ENCODE peak calls at places on chromosome 2, in ten cellular contexts. R is vagina, X is HL-60, C is prostate gland, F is sigmoid colon, T is stomach, M is GM23338, E is K562, D is transverse colon, I is breast epithelium. J is an unnamed sample.

GRCh38 chr2:164145093-164145987 is 409.5 kb upstream of the FIGN start:
- DNase-seq in R (no peak), X (no peak), C (no peak), F (no peak), T (no peak), M (no peak), E (no peak), D (no peak), I (no peak), J (no peak)

GRCh38 chr2:85156141-85156540 is 22.9 kb downstream of the TCF7L1 start:
- DNase-seq in R (no peak), X (no peak), C (no peak), F (no peak), T (no peak), M (no peak), E (no peak), D (no peak), I (no peak), J (no peak)

GRCh38 chr2:123840614-123841013 is 184.5 kb upstream of the CNTNAP5 start:
- DNase-seq in R (no peak), X (no peak), C (no peak), F (no peak), T (no peak), M (no peak), E (no peak), D (no peak), I (no peak), J (no peak)

GRCh38 chr2:236117396-236117795 is 50.8 kb downstream of the GBX2 start:
- DNase-seq in R (no peak), X (no peak), C (no peak), F (no peak), T (no peak), M (no peak), E (no peak), D (no peak), I (no peak), J (no peak)

GRCh38 chr2:169050476-169051240 is 18.7 kb upstream of the DHRS9 start:
- DNase-seq in R (no peak), X (no peak), C (no peak), F (no peak), T (no peak), M (no peak), E (peak), D (no peak), I (no peak), J (no peak)

GRCh38 chr2:44169155-44169898 is 652 bp downstream of the PPM1B start:
- DNase-seq in R (no peak), X (no peak), C (peak), F (peak), T (peak), M (peak), E (peak), D (peak), I (peak), J (no peak)

GRCh38 chr2:46644690-46645385 is 165.5 kb downstream of the TMEM247 start:
- DNase-seq in R (no peak), X (no peak), C (no peak), F (no peak), T (no peak), M (no peak), E (no peak), D (no peak), I (no peak), J (no peak)

GRCh38 chr2:210630904-210631560 is 74.6 kb downstream of the CPS1 start:
- DNase-seq in R (no peak), X (no peak), C (no peak), F (no peak), T (no peak), M (no peak), E (no peak), D (no peak), I (no peak), J (no peak)

GRCh38 chr2:5190023-5190422 is 502.2 kb upstream of the SOX11 start:
- DNase-seq in R (no peak), X (no peak), C (no peak), F (no peak), T (no peak), M (no peak), E (no peak), D (no peak), I (no peak), J (no peak)

GRCh38 chr2:110994250-110994961 is 126.3 kb upstream of the BCL2L11 start:
- DNase-seq in R (no peak), X (peak), C (no peak), F (no peak), T (no peak), M (no peak), E (no peak), D (no peak), I (no peak), J (no peak)

GRCh38 chr2:65974067-65974723 is 460.7 kb upstream of the MEIS1 start:
- DNase-seq in R (no peak), X (no peak), C (no peak), F (no peak), T (no peak), M (peak), E (no peak), D (no peak), I (no peak), J (no peak)

GRCh38 chr2:188303363-188304031 is 11.8 kb downstream of the GULP1 start:
- DNase-seq in R (no peak), X (no peak), C (no peak), F (no peak), T (no peak), M (peak), E (no peak), D (no peak), I (no peak), J (no peak)

DNA sequence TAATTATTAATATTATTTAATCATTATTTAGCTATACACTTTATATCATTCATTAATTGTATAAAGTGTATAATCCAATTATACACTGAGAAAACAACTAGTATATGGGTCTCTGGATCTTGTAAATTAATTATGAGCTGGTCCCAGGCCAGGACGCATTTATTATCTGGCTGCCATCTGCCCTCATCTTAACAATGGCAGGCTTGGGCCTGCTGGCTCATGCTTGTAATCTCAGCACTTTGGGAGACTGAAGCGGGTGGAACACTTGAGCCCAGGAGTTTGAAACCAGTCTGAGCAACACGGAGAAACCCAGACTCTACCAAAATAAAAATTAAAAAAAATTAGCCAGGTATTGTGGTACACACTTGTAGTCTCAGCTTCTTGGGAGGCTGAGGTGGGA is 502.2 kb upstream of the NRXN1 start:
- DNase-seq in R (no peak), X (no peak), C (no peak), F (no peak), T (no peak), M (no peak), E (no peak), D (no peak), I (no peak), J (no peak)
- H3K4me3 ChIP-seq in R (no peak), X (no peak), C (no peak), F (no peak), T (no peak), M (no peak), E (no peak), D (no peak), I (no peak), J (no peak)

GRCh38 chr2:216549926-216550690 is 51.5 kb downstream of the RPL37A start:
- DNase-seq in R (no peak), X (no peak), C (no peak), F (peak), T (no peak), M (peak), E (no peak), D (no peak), I (no peak), J (no peak)
- TF ChIP-seq POLR2AphosphoS5 in R (no peak), X (no peak), C (no peak), F (no peak), T (peak), M (no peak), E (no peak), D (no peak), I (no peak), J (no peak)

GRCh38 chr2:176123483-176123843 is 944 bp downstream of the HOXD9 start:
- DNase-seq in R (no peak), X (no peak), C (no peak), F (no peak), T (no peak), M (no peak), E (no peak), D (no peak), I (no peak), J (no peak)
- H3K4me3 ChIP-seq in R (peak), X (no peak), C (no peak), F (peak), T (peak), M (peak), E (no peak), D (peak), I (peak), J (peak)

DNA sequence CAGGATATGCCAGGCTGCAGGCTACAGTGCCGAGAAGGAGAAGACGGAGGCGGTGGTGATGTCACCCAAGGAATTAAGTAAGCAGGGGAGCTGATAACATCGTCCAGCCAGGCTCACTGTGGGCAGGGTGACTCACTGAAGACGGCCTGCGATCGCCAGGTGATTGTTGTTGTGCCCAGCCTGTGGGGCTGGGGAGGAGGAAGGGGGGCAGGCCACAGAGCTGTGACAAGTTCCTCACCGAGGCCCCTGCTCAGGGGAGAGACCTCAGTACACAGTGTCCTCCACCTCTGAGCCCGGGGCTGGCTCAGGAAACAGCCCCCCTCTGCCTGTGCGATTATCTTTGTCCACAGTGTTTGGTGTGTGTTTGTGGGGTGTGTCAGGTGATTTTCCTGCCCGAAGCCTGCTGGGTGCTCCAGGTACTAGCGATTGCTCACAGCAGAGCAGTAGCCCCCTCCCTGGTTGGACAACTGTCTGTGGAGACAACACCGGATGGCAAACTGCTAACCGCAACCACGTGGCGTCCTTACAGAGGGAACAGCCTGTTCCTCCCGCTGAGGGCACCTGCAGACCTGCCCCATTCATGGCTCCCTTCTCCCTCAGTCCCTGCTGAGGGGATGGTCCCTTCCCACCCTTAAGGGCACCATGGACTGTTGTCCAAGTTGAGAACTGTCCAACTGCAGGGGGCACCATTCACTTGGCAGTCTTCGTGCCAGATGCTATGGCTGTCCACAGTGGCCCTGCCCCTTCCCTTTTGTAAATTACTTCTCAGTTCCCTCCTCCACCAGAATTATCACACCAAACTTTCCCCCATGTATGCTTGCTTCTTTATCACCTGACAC is 95.1 kb downstream of the ZFP36L2 start:
- DNase-seq in R (peak), X (peak), C (peak), F (peak), T (peak), M (peak), E (peak), D (peak), I (peak), J (peak)
- TF ChIP-seq POLR2AphosphoS5 in R (peak), X (peak), C (peak), F (no peak), T (peak), M (no peak), E (no peak), D (peak), I (peak), J (no peak)

GRCh38 chr2:241803387-241804325 is 5.3 kb upstream of the NEU4 start:
- DNase-seq in R (peak), X (peak), C (no peak), F (peak), T (no peak), M (peak), E (peak), D (peak), I (no peak), J (no peak)

GRCh38 chr2:241802421-241802749 is 6.6 kb upstream of the NEU4 start:
- DNase-seq in R (no peak), X (no peak), C (no peak), F (peak), T (no peak), M (no peak), E (peak), D (peak), I (no peak), J (no peak)

GRCh38 chr2:241801611-241802420 is 7.2 kb upstream of the NEU4 start:
- DNase-seq in R (no peak), X (no peak), C (no peak), F (peak), T (no peak), M (peak), E (peak), D (peak), I (no peak), J (no peak)

GRCh38 chr2:241802806-241803318 is 6.1 kb upstream of the NEU4 start:
- DNase-seq in R (no peak), X (no peak), C (no peak), F (peak), T (no peak), M (no peak), E (peak), D (no peak), I (no peak), J (no peak)

GRCh38 chr2:241804326-241805276 is 4.4 kb upstream of the NEU4 start:
- DNase-seq in R (peak), X (no peak), C (no peak), F (peak), T (no peak), M (peak), E (peak), D (no peak), I (no peak), J (no peak)
- H3K4me3 ChIP-seq in R (peak), X (peak), C (peak), F (peak), T (peak), M (peak), E (no peak), D (peak), I (peak), J (no peak)

GRCh38 chr2:27127883-27128670 is 4.5 kb downstream of the ABHD1 start:
- DNase-seq in R (no peak), X (no peak), C (no peak), F (peak), T (no peak), M (no peak), E (no peak), D (no peak), I (no peak), J (no peak)

GRCh38 chr2:27122791-27123190 is 824 bp upstream of the ABHD1 start:
- DNase-seq in R (no peak), X (no peak), C (no peak), F (peak), T (no peak), M (no peak), E (no peak), D (no peak), I (no peak), J (no peak)

GRCh38 chr2:27126252-27126710 is 2.7 kb downstream of the ABHD1 start:
- DNase-seq in R (no peak), X (no peak), C (no peak), F (peak), T (no peak), M (no peak), E (no peak), D (no peak), I (no peak), J (no peak)

GRCh38 chr2:27125104-27125503 is 1.5 kb downstream of the ABHD1 start:
- DNase-seq in R (no peak), X (no peak), C (no peak), F (no peak), T (no peak), M (no peak), E (no peak), D (no peak), I (no peak), J (no peak)

GRCh38 chr2:27123302-27124150 is at the start of gene ABHD1:
- DNase-seq in R (no peak), X (no peak), C (peak), F (peak), T (peak), M (peak), E (peak), D (peak), I (no peak), J (no peak)
- TF ChIP-seq POLR2AphosphoS5 in R (no peak), X (no peak), C (peak), F (no peak), T (no peak), M (peak), E (no peak), D (no peak), I (no peak), J (no peak)

J was measured in Panc1.